ENCODE peak calls at places on chromosomes 4 and X, in five cellular contexts. E, H, N, G and X are unnamed samples.

GRCh38 chr4:8403173-8403753 is 37.3 kb downstream of the ACOX3 start:
- DNase-seq in E (peak; percentile 37), H (peak; percentile 90), N (peak; percentile 87), G (peak; percentile 75), X (peak; percentile 35)

GRCh38 chr4:88609387-88609786 is 17.1 kb downstream of the HERC3 start:
- DNase-seq in E (no peak), H (no peak), N (no peak), G (no peak), X (no peak)

GRCh38 chr4:99219072-99219471 is at the start of gene ADH6:
- DNase-seq in E (no peak), H (no peak), N (no peak), G (no peak), X (no peak)

GRCh38 chr4:150679767-150680088 is 97.8 kb downstream of the MAB21L2 start:
- DNase-seq in E (no peak), H (no peak), N (no peak), G (no peak), X (no peak)

GRCh38 chr4:63464393-63464792 is 944.9 kb downstream of the TECRL start:
- DNase-seq in E (no peak), H (no peak), N (no peak), G (no peak), X (no peak)

GRCh38 chr4:176927117-176927516 is 134.4 kb upstream of the VEGFC start:
- DNase-seq in E (no peak), H (no peak), N (no peak), G (no peak), X (no peak)

GRCh38 chr4:53747401-53747800 is 156.1 kb upstream of the LNX1 start:
- DNase-seq in E (no peak), H (no peak), N (no peak), G (no peak), X (no peak)

GRCh38 chr4:105215609-105216313 is 69.1 kb downstream of the TET2 start:
- DNase-seq in E (peak; percentile 29), H (no peak), N (no peak), G (no peak), X (no peak)

GRCh38 chrX:153725039-153725831 is 579 bp downstream of the ABCD1 start:
- DNase-seq in E (no peak), H (no peak), N (no peak), G (no peak), X (no peak)

DNA sequence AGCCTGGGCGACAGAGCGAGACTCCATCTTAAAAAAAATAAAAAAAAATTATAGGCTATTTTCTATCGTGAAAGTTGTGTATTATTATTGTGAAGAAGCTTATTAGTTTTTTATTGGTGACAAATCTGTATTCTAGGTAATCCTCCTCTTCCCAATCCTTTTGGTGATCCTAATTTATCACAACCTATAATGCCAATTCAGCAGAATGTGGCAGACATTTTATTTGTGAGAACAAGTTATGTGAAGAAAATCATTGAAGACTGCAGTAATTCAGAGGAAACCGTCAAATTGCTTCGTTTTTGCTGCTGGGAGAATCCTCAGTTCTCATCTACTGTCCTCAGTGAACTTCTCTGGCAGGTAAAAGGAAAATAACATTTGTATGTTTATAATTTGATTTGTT is 109.4 kb upstream of the DDX3X start:
- DNase-seq in E (no peak), H (no peak), N (no peak), G (no peak), X (no peak)
- H3K36me3 ChIP-seq in E (peaks cover 52% of the 10 kb centered on the region), H (peaks cover 64% of the 10 kb centered on the region), N (no peaks in the 10 kb centered on the region), G (no peaks in the 10 kb centered on the region), X (peaks cover 14% of the 10 kb centered on the region)

DNA sequence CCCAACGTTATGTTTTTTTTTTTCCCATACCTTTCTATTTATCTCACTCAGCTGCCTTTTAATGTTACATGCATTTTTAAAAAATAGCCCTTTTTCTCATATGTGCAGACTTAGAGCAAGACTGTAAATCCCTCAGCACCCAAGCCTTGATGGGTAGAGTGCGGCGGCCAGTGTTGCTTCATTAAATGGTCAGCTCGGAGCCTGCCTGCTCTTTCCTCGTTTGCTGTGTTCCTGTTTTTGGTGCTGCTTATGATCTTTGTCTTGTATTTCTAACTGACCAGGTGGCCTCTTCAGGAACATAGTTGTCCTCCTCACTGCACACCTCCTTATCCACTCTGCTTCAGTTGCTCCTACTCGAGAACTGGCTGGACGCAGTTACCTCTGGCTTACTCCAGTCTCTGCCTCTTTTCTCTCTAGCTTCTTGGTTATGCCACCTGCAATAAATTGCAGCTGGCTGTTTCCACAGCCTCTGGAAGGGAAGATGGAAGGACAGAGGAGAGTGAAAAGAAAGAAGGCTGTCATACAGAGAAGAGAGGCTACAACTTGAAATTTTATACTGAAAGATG is 10.6 kb downstream of the RBPJ start:
- DNase-seq in E (no peak), H (no peak), N (no peak), G (no peak), X (no peak)
- H3K4me1 ChIP-seq in E (peaks cover 10% of the 10 kb centered on the region), H (peaks cover 18% of the 10 kb centered on the region), N (peaks cover 18% of the 10 kb centered on the region), G (no peaks in the 10 kb centered on the region), X (peaks cover 13% of the 10 kb centered on the region)

GRCh38 chrX:47168495-47169073 is 23.6 kb downstream of the RBM10 start:
- DNase-seq in E (no peak), H (no peak), N (peak; percentile 6), G (no peak), X (no peak)
- H3K36me3 ChIP-seq in E (peaks cover 28% of the 10 kb centered on the region), H (peaks cover 30% of the 10 kb centered on the region), N (no peaks in the 10 kb centered on the region), G (no peaks in the 10 kb centered on the region), X (peaks cover 8% of the 10 kb centered on the region)

DNA sequence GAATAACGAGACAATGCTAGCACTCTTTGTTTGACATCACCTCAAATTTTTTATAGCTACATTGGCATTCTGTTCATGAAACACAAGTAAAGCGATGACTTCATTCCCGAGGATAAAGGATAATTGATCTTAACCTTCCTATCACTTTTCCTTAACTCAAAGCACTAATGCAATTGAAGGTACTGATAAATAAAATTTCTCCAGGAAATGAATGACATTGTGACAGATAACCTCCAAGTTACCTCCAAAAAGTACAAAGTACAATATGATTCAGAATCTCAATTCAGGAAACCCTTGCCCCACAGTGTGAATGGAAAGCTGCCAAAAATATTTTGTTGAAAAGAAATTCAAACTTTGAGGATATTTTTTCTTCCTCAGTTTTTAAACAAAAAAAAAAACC is 1.8 kb downstream of the PRSS12 start:
- DNase-seq in E (no peak), H (no peak), N (no peak), G (no peak), X (no peak)
- H3K4me1 ChIP-seq in E (peaks cover 7% of the 10 kb centered on the region), H (peaks cover 10% of the 10 kb centered on the region), N (peaks cover 11% of the 10 kb centered on the region), G (no peaks in the 10 kb centered on the region), X (peaks cover 8% of the 10 kb centered on the region)

DNA sequence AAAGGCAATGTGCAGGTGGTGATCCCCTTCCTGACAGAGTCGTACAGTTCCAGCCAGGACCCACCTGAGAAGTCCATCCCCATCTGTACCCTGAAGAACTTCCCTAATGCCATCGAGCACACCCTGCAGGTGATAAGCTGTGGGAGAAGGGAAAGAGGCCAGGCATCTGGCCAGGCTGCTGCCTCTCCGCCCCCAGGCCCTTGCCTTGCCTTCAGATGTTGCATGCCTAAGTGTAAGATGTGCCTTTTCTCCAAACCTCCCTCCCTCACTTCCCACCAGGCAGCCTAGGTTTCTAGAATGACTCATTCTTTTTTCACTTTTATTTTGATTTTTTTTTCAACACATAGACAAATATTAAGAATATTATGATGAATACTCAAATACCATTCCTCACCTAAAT is 12.2 kb upstream of the CDK16 start:
- DNase-seq in E (no peak), H (no peak), N (no peak), G (no peak), X (no peak)
- H3K36me3 ChIP-seq in E (peaks cover 87% of the 10 kb centered on the region), H (peaks cover 95% of the 10 kb centered on the region), N (no peaks in the 10 kb centered on the region), G (peaks cover 7% of the 10 kb centered on the region), X (peaks cover 57% of the 10 kb centered on the region)

GRCh38 chr4:38803833-38804653 is 548 bp downstream of the TLR1 start:
- DNase-seq in E (peak; percentile 48), H (no peak), N (no peak), G (no peak), X (no peak)
- H3K4me1 ChIP-seq in E (peaks cover 25% of the 10 kb centered on the region), H (peaks cover 8% of the 10 kb centered on the region), N (no peaks in the 10 kb centered on the region), G (peaks cover 3% of the 10 kb centered on the region), X (peaks cover 8% of the 10 kb centered on the region)

DNA sequence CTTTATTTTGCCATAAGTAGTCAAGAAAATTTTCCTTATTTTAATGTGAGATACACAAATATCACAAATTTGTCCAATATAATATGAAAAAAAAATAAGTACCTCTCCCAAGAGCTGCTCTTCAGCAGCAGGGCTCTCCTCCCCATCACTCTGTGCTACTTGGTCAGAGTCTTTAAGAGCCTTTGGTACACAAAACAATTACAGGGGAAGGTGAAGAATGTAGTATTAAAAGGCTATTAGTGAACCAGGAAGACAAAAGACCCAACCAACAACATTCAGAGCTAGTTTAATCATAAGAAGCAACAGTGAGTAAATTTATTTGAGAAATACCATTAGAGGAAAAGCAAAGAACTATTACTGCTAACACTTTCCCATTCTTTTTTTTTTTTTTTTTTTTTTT is 29.4 kb downstream of the SEC31A start:
- DNase-seq in E (no peak), H (no peak), N (no peak), G (no peak), X (no peak)
- H3K36me3 ChIP-seq in E (peaks cover 51% of the 10 kb centered on the region), H (peaks cover 56% of the 10 kb centered on the region), N (no peaks in the 10 kb centered on the region), G (peaks cover 6% of the 10 kb centered on the region), X (peaks cover 9% of the 10 kb centered on the region)

DNA sequence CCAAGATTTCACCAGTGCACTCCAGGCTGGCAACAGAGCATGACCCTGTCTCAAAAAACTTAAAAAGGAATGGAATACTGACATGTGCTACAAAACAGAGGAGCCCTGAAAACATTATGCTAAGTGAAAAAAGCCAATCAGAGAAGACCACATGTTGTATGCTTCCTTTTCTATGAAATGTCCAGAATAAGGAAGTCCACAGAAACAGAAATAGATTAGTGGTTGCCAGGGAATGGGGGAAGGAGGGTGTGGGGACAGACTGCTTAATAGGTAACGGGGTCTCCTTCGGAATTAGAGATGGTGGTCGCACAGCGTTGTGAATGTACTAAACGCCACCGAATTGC is 30.1 kb upstream of the KIAA0232 start:
- DNase-seq in E (no peak), H (no peak), N (no peak), G (no peak), X (no peak)
- H3K4me1 ChIP-seq in E (peaks cover 13% of the 10 kb centered on the region), H (peaks cover 17% of the 10 kb centered on the region), N (no peaks in the 10 kb centered on the region), G (peaks cover 15% of the 10 kb centered on the region), X (no peaks in the 10 kb centered on the region)

GRCh38 chrX:40683245-40683644 is 35.9 kb upstream of the CXorf38 start:
- DNase-seq in E (peak; percentile 15), H (no peak), N (no peak), G (no peak), X (no peak)

GRCh38 chrX:40685352-40685918 is 38.1 kb upstream of the CXorf38 start:
- DNase-seq in E (peak; percentile 26), H (no peak), N (no peak), G (no peak), X (no peak)

GRCh38 chrX:40688976-40689375 is 41.6 kb upstream of the CXorf38 start:
- DNase-seq in E (no peak), H (no peak), N (no peak), G (no peak), X (no peak)

GRCh38 chrX:40684092-40684491 is 36.7 kb upstream of the CXorf38 start:
- DNase-seq in E (no peak), H (no peak), N (no peak), G (no peak), X (no peak)

GRCh38 chrX:40687169-40687568 is 39.8 kb upstream of the CXorf38 start:
- DNase-seq in E (no peak), H (no peak), N (no peak), G (no peak), X (no peak)
- H3K36me3 ChIP-seq in E (peaks cover 32% of the 10 kb centered on the region), H (peaks cover 9% of the 10 kb centered on the region), N (no peaks in the 10 kb centered on the region), G (no peaks in the 10 kb centered on the region), X (peaks cover 12% of the 10 kb centered on the region)